ENCODE peak calls at places on chromosomes 4 and X, in six cellular contexts. N is heart right ventricle, R is MM.1S, D is adipocyte, P is SK-N-SH, E is IMR-90. C is an unnamed sample. For H3K27me3, the result is how much of the 10 kb centered on the place peaks cover.

GRCh38 chr4:42369489-42369888 is 27.8 kb upstream of the SHISA3 start:
- DNase-seq in D (no peak), E (no peak), R (no peak), N (no peak), P (no peak), C (no peak)

GRCh38 chrX:155766321-155766720 is 114.8 kb upstream of the VAMP7 start:
- DNase-seq in R (no peak), N (no peak), D (no peak), E (no peak), P (no peak), C (no peak)

GRCh38 chr4:7672601-7673000 is 237.9 kb upstream of the PSAPL1 start:
- DNase-seq in D (no peak), R (no peak), E (no peak), N (no peak), P (no peak), C (no peak)

GRCh38 chr4:6046526-6047129 is 28.4 kb upstream of the C4orf50 start:
- DNase-seq in E (no peak), R (no peak), N (no peak), D (no peak), P (no peak), C (no peak)

GRCh38 chr4:158170691-158171455 is 2.0 kb downstream of the GASK1B start:
- DNase-seq in R (no peak), N (peak), P (no peak), D (no peak), E (peak), C (no peak)

GRCh38 chr4:169404959-169405358 is 134.2 kb upstream of the SH3RF1 start:
- DNase-seq in D (peak), P (no peak), R (no peak), N (no peak), E (peak), C (no peak)

GRCh38 chr4:4852591-4853362 is 6.7 kb upstream of the MSX1 start:
- DNase-seq in N (no peak), R (no peak), D (peak), E (peak), P (peak), C (no peak)

GRCh38 chr4:105155426-105155825 is 8.8 kb downstream of the TET2 start:
- DNase-seq in E (peak), N (no peak), P (no peak), D (no peak), R (no peak), C (no peak)

GRCh38 chr4:123327846-123328447 is 68.6 kb upstream of the SPRY1 start:
- DNase-seq in R (no peak), D (no peak), P (no peak), E (no peak), N (no peak), C (no peak)

DNA sequence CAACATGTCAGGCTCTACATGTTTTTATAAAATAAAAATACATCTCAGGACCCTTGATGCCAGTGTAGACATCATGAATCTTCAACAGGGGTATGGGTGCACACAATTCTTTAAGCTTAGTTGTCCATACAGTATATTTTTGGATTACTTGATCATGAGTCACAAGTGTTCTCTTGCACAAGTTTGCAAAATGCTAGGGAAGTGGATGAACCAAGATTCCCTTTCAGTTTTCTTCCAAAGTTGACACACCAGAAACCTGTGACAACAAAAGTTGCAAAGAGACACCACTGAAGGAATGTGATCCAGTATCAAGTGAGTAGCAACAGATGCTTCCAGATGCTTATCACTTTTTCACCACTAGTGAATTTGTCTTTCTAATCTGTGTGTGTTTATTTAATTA is 1021.2 kb downstream of the PCDH7 start:
- DNase-seq in N (no peak), D (peak), P (no peak), R (no peak), E (no peak), C (no peak)
- H3K4me3 ChIP-seq in N (no peak), D (no peak), P (no peak), R (no peak), E (no peak), C (no peak)

GRCh38 chrX:108734426-108734825 is 1.9 kb downstream of the IRS4 start:
- DNase-seq in D (no peak), N (no peak), P (peak), R (no peak), E (no peak), C (no peak)

GRCh38 chrX:108735087-108735679 is 1.2 kb downstream of the IRS4 start:
- DNase-seq in P (peak), E (no peak), R (no peak), N (no peak), D (no peak), C (no peak)

GRCh38 chrX:108737754-108738153 is 1.4 kb upstream of the IRS4 start:
- DNase-seq in N (no peak), E (no peak), D (no peak), P (no peak), R (no peak), C (no peak)

GRCh38 chrX:108735680-108736508 is 469 bp downstream of the IRS4 start:
- DNase-seq in D (peak), E (no peak), P (peak), N (no peak), R (no peak), C (no peak)

GRCh38 chrX:108736509-108737479 is at the start of gene IRS4:
- DNase-seq in R (peak), E (no peak), N (no peak), D (peak), P (peak), C (no peak)
- H3K27me3 ChIP-seq in R (under half), E (under half), N (half or more), D (half or more), P (half or more), C (under half)

DNA sequence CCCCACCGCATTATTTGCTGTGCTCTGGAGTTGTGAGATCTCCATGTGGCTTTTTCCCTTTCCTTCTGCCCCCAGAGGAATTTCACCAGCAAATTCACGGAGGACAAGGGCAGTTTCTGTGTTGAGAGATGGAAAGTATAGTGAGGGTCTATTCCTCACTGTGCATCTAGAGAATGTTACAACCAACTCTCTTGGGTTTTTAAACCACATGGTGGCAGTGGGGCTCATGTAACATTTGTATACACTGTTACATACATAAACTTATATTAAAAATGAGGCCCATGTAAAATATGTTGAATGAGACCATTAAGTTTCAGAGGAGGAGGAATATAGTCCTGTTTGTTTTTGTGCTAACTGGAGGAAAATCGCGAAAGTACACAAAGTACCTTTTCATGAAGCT is 914 bp upstream of the PRKG2 start:
- DNase-seq in D (no peak), E (no peak), R (no peak), N (no peak), P (no peak), C (no peak)
- H3K4me3 ChIP-seq in D (peak), E (no peak), R (no peak), N (no peak), P (no peak), C (no peak)

GRCh38 chrX:134911348-134911747 is 79.4 kb upstream of the SMIM10 start:
- DNase-seq in R (no peak), E (no peak), D (no peak), N (no peak), P (no peak), C (no peak)

GRCh38 chrX:134909258-134909657 is 81.5 kb upstream of the SMIM10 start:
- DNase-seq in P (no peak), R (no peak), D (no peak), E (no peak), N (no peak), C (no peak)

GRCh38 chrX:134907302-134907701 is 83.5 kb upstream of the SMIM10 start:
- DNase-seq in R (no peak), D (no peak), E (no peak), P (no peak), N (no peak), C (no peak)

DNA sequence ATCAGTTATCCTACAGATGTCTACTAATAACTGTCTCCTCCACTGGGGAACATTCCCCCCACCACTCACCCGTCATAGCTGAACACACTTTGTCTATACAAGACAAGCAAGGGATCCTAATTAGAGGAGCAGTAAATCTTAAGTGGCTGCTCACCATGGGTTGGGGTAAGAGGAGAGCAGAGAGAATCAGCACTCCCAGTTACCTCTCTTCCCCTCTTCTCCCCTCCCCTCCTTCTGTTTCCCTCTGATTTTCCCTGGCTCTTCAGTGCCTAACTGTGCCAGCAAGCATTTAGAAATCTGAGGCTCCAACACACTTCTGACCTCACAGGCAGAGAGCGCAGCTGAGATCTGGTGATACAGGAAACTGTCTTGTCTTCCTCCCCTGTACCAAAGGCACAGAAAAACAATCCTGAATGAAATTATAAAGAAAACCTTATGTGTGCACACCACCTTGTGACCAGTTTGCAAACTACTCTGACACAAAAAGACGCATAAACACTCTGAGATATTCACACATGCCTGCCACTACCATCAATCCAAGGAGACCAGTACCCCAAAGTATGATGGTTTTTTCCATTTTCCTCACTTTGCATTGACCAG is 82.5 kb upstream of the SMIM10 start:
- DNase-seq in D (peak), R (no peak), N (no peak), E (peak), P (peak), C (no peak)
- H3K27me3 ChIP-seq in D (under half), R (under half), N (under half), E (under half), P (under half), C (under half)

C was measured in BJ.